ENCODE peak calls at places on chromosomes 16 and 17, in five cellular contexts. I, C, J, K and S are unnamed samples.

GRCh38 chr17:65243838-65244237 is 106.7 kb downstream of the RGS9 start:
- DNase-seq in I (no peak), C (no peak), J (peak; percentile 24), K (no peak), S (no peak)

GRCh38 chr16:65658339-65659275 is 536.7 kb upstream of the CDH11 start:
- DNase-seq in I (no peak), C (no peak), J (peak; percentile 86), K (no peak), S (peak; percentile 54)

GRCh38 chr17:64938925-64939474 is 19.7 kb upstream of the LRRC37A3 start:
- DNase-seq in I (peak; percentile 82), C (no peak), J (peak; percentile 25), K (peak; percentile 58), S (peak; percentile 62)

GRCh38 chr17:60439501-60439900 is 17.2 kb downstream of the CHCT1 start:
- DNase-seq in I (no peak), C (no peak), J (peak; percentile 68), K (peak; percentile 12), S (no peak)

GRCh38 chr17:47243737-47244598 is 9.7 kb upstream of the ITGB3 start:
- DNase-seq in I (no peak), C (no peak), J (no peak), K (no peak), S (no peak)

GRCh38 chr17:51461578-51462004 is 201.2 kb downstream of the UTP18 start:
- DNase-seq in I (peak; percentile 70), C (no peak), J (peak; percentile 23), K (peak; percentile 65), S (peak; percentile 48)

GRCh38 chr17:28008526-28008925 is 34.0 kb upstream of the NLK start:
- DNase-seq in I (peak; percentile 59), C (no peak), J (peak; percentile 66), K (peak; percentile 16), S (no peak)

GRCh38 chr17:75627094-75627493 is 6.1 kb upstream of the SMIM5 start:
- DNase-seq in I (no peak), C (no peak), J (no peak), K (no peak), S (no peak)

GRCh38 chr17:58375811-58376210 is 23.8 kb upstream of the SUPT4H1 start:
- DNase-seq in I (no peak), C (no peak), J (no peak), K (no peak), S (no peak)

GRCh38 chr16:51061355-51061754 is 89.7 kb downstream of the SALL1 start:
- DNase-seq in I (no peak), C (no peak), J (no peak), K (no peak), S (no peak)

GRCh38 chr17:146983-147761 is 9.8 kb downstream of the SCGB1C2 start:
- DNase-seq in I (no peak), C (no peak), J (no peak), K (no peak), S (no peak)

GRCh38 chr17:62093188-62094155 is 28.4 kb upstream of the MED13 start:
- DNase-seq in I (no peak), C (peak; percentile 90), J (peak; percentile 95), K (peak; percentile 36), S (peak; percentile 59)
- TF ChIP-seq MXI1 in I (no peak), C (no peak), J (no peak), K (no peak), S (peak; percentile 25)

GRCh38 chr16:4679854-4680636 is 13.3 kb upstream of the NUDT16L1 start:
- DNase-seq in I (no peak), C (no peak), J (peak; percentile 67), K (no peak), S (no peak)
- TF ChIP-seq MXI1 in I (no peak), C (no peak), J (no peak), K (no peak), S (no peak)

GRCh38 chr16:53054670-53055485 is at the start of gene CHD9:
- DNase-seq in I (peak; percentile 88), C (peak; percentile 56), J (peak; percentile 80), K (peak; percentile 90), S (peak; percentile 93)
- TF ChIP-seq MXI1 in I (no peak), C (peak; percentile 53), J (peak; percentile 93), K (peak; percentile 99), S (peak; percentile 96)

GRCh38 chr16:52556083-52556482 is 9.1 kb upstream of the TOX3 start:
- DNase-seq in I (no peak), C (no peak), J (no peak), K (no peak), S (no peak)

GRCh38 chr16:52555572-52555971 is 8.6 kb upstream of the TOX3 start:
- DNase-seq in I (no peak), C (no peak), J (no peak), K (no peak), S (no peak)

GRCh38 chr16:52552643-52553042 is 5.7 kb upstream of the TOX3 start:
- DNase-seq in I (no peak), C (no peak), J (no peak), K (no peak), S (no peak)

GRCh38 chr16:52553322-52553721 is 6.4 kb upstream of the TOX3 start:
- DNase-seq in I (no peak), C (no peak), J (no peak), K (no peak), S (no peak)

GRCh38 chr16:52554334-52554733 is 7.4 kb upstream of the TOX3 start:
- DNase-seq in I (no peak), C (no peak), J (no peak), K (no peak), S (no peak)
- TF ChIP-seq MXI1 in I (no peak), C (no peak), J (no peak), K (no peak), S (no peak)

GRCh38 chr17:30981531-30982519 is 11.0 kb downstream of the RNF135 start:
- DNase-seq in I (no peak), C (no peak), J (no peak), K (no peak), S (no peak)

DNA sequence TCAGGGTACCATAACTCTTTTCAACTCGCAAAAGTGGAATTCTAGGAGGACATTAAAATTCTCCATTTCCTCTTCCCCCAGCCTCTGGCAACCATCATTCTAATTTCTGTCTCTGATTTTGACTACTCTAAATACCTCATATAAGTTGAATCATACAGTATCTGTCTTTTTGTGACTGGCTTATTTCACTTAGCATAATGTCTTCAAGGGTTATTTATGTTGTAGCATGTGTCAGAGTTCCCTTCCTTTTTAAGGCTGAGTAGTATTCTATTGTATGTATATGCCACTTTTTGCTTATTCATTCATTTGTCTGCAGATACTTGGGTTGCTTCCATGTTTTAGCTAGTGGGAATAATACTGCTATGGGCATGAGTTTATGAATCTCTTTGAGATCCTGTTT is 12.0 kb downstream of the RNF135 start:
- DNase-seq in I (no peak), C (no peak), J (no peak), K (no peak), S (no peak)
- TF ChIP-seq MXI1 in I (no peak), C (no peak), J (no peak), K (no peak), S (no peak)

GRCh38 chr17:17783825-17784598 is 52.8 kb downstream of the SREBF1 start:
- DNase-seq in I (no peak), C (peak; percentile 17), J (no peak), K (no peak), S (no peak)

GRCh38 chr17:17781591-17782424 is 55.0 kb downstream of the SREBF1 start:
- DNase-seq in I (no peak), C (no peak), J (peak; percentile 52), K (no peak), S (peak; percentile 81)

GRCh38 chr17:17780941-17781590 is 55.7 kb downstream of the SREBF1 start:
- DNase-seq in I (no peak), C (no peak), J (peak; percentile 65), K (no peak), S (peak; percentile 54)

GRCh38 chr17:17783121-17783824 is 53.5 kb downstream of the SREBF1 start:
- DNase-seq in I (peak; percentile 51), C (peak; percentile 33), J (no peak), K (no peak), S (peak; percentile 76)

DNA sequence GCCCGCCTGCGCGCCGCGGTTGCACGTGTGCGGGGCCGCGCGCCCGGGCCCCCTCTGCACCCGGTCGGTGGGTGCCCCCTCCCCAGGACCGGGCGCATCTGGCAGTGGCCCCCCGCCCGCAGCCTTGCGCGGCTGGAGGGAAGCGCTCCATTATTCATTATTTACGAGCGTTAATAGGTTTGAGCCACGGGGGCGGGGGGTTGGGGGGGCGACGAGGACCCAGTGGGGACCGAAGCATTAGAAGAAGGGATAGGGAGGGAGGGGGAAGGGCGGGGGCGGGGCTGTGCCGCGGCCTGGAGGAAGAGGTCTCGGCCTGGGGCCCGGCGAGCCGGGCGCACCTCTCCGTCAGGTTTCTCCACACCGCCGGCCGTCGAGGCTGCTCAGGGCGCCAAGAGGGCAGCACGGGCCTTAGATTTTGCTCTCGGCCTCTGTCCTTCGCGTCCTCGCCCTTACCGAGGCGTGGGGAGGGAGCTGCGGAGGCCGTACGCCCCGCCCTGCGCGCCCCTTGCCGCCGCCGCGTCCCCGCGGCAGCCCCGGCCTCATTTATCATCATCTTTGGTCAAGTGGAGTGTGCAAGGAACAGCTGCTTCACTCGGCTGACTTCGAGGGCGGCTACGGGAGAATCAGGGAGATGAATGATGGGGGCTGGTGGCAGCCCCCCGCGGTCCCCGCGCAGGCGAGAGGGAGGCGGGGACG is 54.2 kb downstream of the SREBF1 start:
- DNase-seq in I (peak; percentile 23), C (no peak), J (no peak), K (no peak), S (peak; percentile 75)
- TF ChIP-seq MXI1 in I (no peak), C (no peak), J (no peak), K (no peak), S (no peak)

DNA sequence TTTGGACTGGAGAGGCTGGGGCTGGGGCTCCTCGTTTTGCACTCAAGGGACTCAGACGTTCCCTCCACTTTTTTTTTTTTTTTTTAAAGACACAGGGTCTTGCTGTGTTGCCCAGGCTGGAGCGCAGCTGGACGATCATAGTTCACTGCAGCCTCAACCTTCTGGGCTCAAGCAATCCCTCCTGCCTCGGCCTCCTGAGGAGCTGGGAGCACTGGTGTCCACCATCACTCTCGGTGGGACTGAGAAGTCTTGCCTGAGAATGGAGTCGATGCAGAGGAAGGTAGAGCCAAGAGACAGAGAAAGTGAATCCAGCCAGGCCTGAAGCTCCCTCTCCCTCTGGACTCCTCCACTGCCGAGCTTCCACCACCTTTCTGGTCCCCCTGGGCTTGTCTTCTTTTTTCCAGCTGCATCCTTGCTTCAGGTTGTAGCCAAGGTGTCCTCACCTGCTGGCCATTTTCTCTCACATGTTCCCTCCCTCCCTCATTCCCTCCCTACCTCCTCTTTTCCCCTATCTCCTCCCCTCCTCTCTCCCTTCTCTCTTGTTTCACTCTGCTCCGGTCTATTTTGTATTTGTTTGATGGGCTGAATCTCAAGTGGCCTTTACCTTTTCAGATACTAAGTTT is 233.8 kb downstream of the SNX29 start:
- DNase-seq in I (no peak), C (no peak), J (no peak), K (no peak), S (no peak)
- TF ChIP-seq MXI1 in I (no peak), C (no peak), J (no peak), K (no peak), S (no peak)